ENCODE peak calls at places on chromosomes 11 and 22, in seven cellular contexts. X is CD8-positive, alpha-beta T cell; I is heart right ventricle; O is mesendoderm; P is adrenal gland; Z is DND-41; Q is PC-3. L is an unnamed sample.

GRCh38 chr11:72788250-72788649 is 5.6 kb downstream of the STARD10 start:
- DNase-seq in X (no peak), I (no peak), O (no peak), P (no peak), Z (no peak), Q (no peak), L (no peak)

GRCh38 chr11:12684354-12684753 is 10.1 kb downstream of the TEAD1 start:
- DNase-seq in X (no peak), I (no peak), O (no peak), P (no peak), Z (no peak), Q (no peak), L (no peak)

GRCh38 chr11:1051356-1052132 is 15.0 kb upstream of the MUC6 start:
- DNase-seq in X (no peak), I (peak; percentile 4), O (no peak), P (peak; percentile 4), Z (no peak), Q (no peak), L (no peak)

GRCh38 chr22:44444341-44445306 is 53.4 kb downstream of the RTL6 start:
- DNase-seq in X (no peak), I (no peak), O (peak; percentile 69), P (no peak), Z (no peak), Q (no peak), L (no peak)

GRCh38 chr11:32435947-32436750 is 810 bp upstream of the WT1 start:
- DNase-seq in X (no peak), I (no peak), O (peak; percentile 61), P (no peak), Z (no peak), Q (no peak), L (no peak)

GRCh38 chr11:116853461-116854073 is 16.1 kb upstream of the APOA1 start:
- DNase-seq in X (peak; percentile 28), I (no peak), O (no peak), P (no peak), Z (peak; percentile 83), Q (peak; percentile 99), L (peak; percentile 96)

GRCh38 chr22:42645341-42645937 is 3.8 kb downstream of the CYB5R3 start:
- DNase-seq in X (no peak), I (no peak), O (no peak), P (no peak), Z (no peak), Q (no peak), L (no peak)

GRCh38 chr22:37784829-37785495 is 22.8 kb upstream of the GCAT start:
- DNase-seq in X (no peak), I (no peak), O (no peak), P (no peak), Z (no peak), Q (peak; percentile 66), L (no peak)

GRCh38 chr11:76700177-76701100 is 29.9 kb upstream of the LRRC32 start:
- DNase-seq in X (no peak), I (no peak), O (no peak), P (peak; percentile 94), Z (no peak), Q (peak; percentile 61), L (no peak)

GRCh38 chr11:35525501-35526175 is at the start of gene PAMR1:
- DNase-seq in X (no peak), I (peak; percentile 55), O (peak; percentile 72), P (peak; percentile 43), Z (peak; percentile 4), Q (no peak), L (no peak)

GRCh38 chr11:45154276-45154675 is 7.8 kb downstream of the PRDM11 start:
- DNase-seq in X (no peak), I (no peak), O (no peak), P (no peak), Z (no peak), Q (no peak), L (no peak)

GRCh38 chr11:112780351-112781043 is 180.7 kb upstream of the NCAM1 start:
- DNase-seq in X (no peak), I (peak; percentile 61), O (no peak), P (peak; percentile 50), Z (no peak), Q (peak; percentile 58), L (no peak)

GRCh38 chr11:2805388-2806057 is 80.1 kb downstream of the CDKN1C start:
- DNase-seq in X (no peak), I (no peak), O (no peak), P (peak; percentile 7), Z (no peak), Q (no peak), L (no peak)

GRCh38 chr11:132644511-132644910 is 887.8 kb downstream of the OPCML start:
- DNase-seq in X (no peak), I (no peak), O (no peak), P (no peak), Z (no peak), Q (no peak), L (no peak)

GRCh38 chr11:94151903-94152677 is 23.4 kb downstream of the PANX1 start:
- DNase-seq in X (no peak), I (no peak), O (peak; percentile 88), P (peak; percentile 70), Z (no peak), Q (peak; percentile 96), L (no peak)

GRCh38 chr11:128021304-128022006 is 565.9 kb downstream of the ETS1 start:
- DNase-seq in X (no peak), I (no peak), O (peak; percentile 85), P (no peak), Z (no peak), Q (no peak), L (no peak)

GRCh38 chr11:74403607-74404006 is 5.4 kb upstream of the PGM2L1 start:
- DNase-seq in X (no peak), I (no peak), O (no peak), P (no peak), Z (no peak), Q (no peak), L (no peak)

GRCh38 chr11:74397531-74398243 is 546 bp downstream of the PGM2L1 start:
- DNase-seq in X (peak; percentile 16), I (peak; percentile 42), O (peak; percentile 91), P (no peak), Z (peak; percentile 37), Q (peak; percentile 77), L (peak; percentile 82)

DNA sequence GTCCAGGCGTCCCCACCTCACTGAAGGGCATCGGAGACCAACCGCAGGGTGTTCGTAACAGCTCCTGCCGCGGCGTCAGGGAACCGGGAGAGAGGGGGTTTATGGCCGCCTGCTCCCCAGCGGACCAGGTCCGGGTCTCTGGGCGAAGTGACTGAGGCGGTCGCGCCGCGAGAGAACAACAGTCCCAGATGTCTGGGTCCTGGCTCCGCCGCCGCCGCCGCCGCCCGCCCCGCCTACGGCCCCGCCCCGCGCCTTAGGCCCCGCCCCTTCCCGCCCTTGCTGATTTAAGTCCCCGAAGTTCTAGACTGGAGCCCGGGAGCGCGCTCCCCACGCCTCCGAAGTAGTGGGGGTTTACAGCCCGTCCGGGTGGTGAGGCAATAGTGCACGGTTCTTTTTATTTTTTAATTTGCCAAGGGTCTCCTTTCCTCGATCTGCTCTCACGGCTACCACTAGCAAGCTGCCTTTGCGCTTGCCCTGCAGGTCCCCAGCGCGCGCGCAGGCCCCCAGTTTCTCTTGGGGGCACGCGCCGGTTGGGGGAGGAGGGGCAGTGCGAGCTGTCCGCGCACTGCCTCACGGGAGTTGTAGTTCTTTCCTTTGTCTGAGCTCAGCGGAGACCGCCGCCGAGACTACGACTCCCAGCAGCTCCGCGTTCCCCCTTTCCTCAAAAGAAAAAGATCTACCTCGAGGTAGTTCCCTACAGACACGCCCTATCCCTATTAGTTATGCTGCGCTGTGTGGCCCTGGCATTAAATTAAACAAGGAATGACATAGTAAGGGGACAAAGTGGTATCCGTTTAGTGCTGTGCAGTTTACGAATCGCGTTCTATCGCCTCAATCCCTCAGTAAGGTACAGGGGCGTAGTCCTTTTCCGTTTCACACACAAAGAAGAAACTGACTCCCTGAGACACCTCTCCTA is at the start of gene PGM2L1:
- DNase-seq in X (peak; percentile 87), I (peak; percentile 90), O (peak; percentile 97), P (peak; percentile 96), Z (peak; percentile 95), Q (peak; percentile 97), L (peak; percentile 96)
- H3K4me3 ChIP-seq in X (peak within 1 kb of the TSS; percentile 51), I (peak within 1 kb of the TSS; percentile 76), O (peak within 1 kb of the TSS; percentile 91), P (peak within 1 kb of the TSS; percentile 80), Z (peak within 1 kb of the TSS; percentile 78), Q (peak within 1 kb of the TSS; percentile 85), L (peak within 1 kb of the TSS; percentile 95)

GRCh38 chr22:40414838-40415505 is 44.6 kb downstream of the SGSM3 start:
- DNase-seq in X (no peak), I (no peak), O (no peak), P (no peak), Z (no peak), Q (no peak), L (no peak)

GRCh38 chr22:40415531-40416266 is 45.3 kb downstream of the SGSM3 start:
- DNase-seq in X (no peak), I (no peak), O (no peak), P (no peak), Z (no peak), Q (no peak), L (no peak)

GRCh38 chr22:40412441-40412840 is 42.0 kb downstream of the SGSM3 start:
- DNase-seq in X (no peak), I (no peak), O (no peak), P (no peak), Z (no peak), Q (no peak), L (no peak)

GRCh38 chr22:40413873-40414272 is 43.5 kb downstream of the SGSM3 start:
- DNase-seq in X (no peak), I (no peak), O (no peak), P (no peak), Z (no peak), Q (no peak), L (no peak)

DNA sequence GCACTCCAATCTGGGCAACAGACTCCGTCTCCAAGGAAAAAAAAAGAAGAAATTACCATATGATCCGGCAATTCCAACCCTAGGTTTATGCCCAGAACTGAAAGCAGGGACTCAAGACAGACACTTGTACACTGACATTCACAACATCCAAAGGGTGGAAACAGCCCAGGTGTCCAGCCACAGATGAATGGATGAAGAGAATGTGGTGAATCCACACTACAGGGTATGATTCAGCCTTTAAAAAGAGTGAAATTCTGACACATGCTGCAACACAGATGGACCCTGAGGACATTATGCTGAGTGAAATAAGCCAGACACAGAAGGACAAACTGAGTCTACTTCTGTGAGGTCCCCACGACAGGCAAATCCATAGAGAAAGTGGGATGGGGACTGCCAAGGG is 43.9 kb downstream of the SGSM3 start:
- DNase-seq in X (no peak), I (no peak), O (no peak), P (no peak), Z (no peak), Q (peak; percentile 17), L (no peak)
- H3K36me3 ChIP-seq in X (peaks cover 35% of the 10 kb centered on the region), I (peaks cover 58% of the 10 kb centered on the region), O (peaks cover 11% of the 10 kb centered on the region), P (no peaks in the 10 kb centered on the region), Z (peaks cover 78% of the 10 kb centered on the region), Q (peaks cover 10% of the 10 kb centered on the region), L (peaks cover 70% of the 10 kb centered on the region)

GRCh38 chr22:50314081-50314454 is 6.6 kb upstream of the PLXNB2 start:
- DNase-seq in X (no peak), I (no peak), O (no peak), P (no peak), Z (no peak), Q (no peak), L (no peak)
- H3K27ac ChIP-seq in X (peak overlapping the region; percentile 51), I (no peak overlapping the region), O (no peak overlapping the region), P (no peak overlapping the region), Z (no peak overlapping the region), Q (no peak overlapping the region), L (peak overlapping the region; percentile 45)

DNA sequence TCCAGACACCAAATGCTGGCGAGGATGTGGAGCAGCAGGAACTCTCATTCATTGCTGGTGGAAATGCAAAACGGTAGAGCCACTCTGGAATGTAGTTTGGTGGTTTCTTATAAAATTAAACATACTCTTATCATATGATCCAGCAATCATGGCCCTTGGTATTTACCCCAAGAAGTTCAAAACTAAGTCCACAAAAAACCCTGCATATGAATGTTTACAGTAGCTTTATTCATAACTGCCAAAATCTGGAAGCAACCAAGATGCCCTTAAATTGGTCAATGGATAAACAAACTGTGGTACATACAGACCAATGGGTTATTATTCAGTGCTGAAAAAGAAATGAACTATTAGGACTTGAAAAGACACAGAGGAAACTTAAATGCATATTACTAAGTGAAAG is 87.8 kb downstream of the APOL5 start:
- DNase-seq in X (no peak), I (no peak), O (no peak), P (no peak), Z (no peak), Q (no peak), L (no peak)
- H3K4me3 ChIP-seq in X (no peak overlapping the region), I (no peak overlapping the region), O (no peak overlapping the region), P (no peak overlapping the region), Z (no peak overlapping the region), Q (no peak overlapping the region), L (no peak overlapping the region)

L was measured in CD4-positive, CD25-positive, alpha-beta regulatory T cell.